ENCODE peak calls at places on chromosomes 3 and 15, in nine cellular contexts. V, E, O, Z, D, N, B, U and M are unnamed samples.

GRCh38 chr15:85154061-85154460 is 172.4 kb downstream of the PDE8A start:
- DNase-seq in V (no peak), O (no peak), D (no peak), N (peak; percentile 12), Z (no peak), U (no peak), B (no peak), E (no peak), M (no peak)

GRCh38 chr15:62094398-62094797 is 27.6 kb downstream of the C2CD4A start:
- DNase-seq in Z (no peak), O (no peak), N (no peak), V (no peak), U (no peak), B (no peak), D (no peak), E (no peak), M (no peak)

GRCh38 chr3:136671921-136672320 is 80.3 kb downstream of the STAG1 start:
- DNase-seq in Z (no peak), D (no peak), N (no peak), O (no peak), V (no peak), E (no peak), B (no peak), U (no peak), M (no peak)

GRCh38 chr15:68464451-68465090 is 32.6 kb upstream of the ITGA11 start:
- DNase-seq in U (no peak), D (no peak), B (no peak), Z (peak; percentile 41), N (no peak), E (no peak), V (no peak), O (no peak), M (no peak)

GRCh38 chr3:34876997-34877396 is 762.3 kb upstream of the ARPP21 start:
- DNase-seq in V (no peak), E (no peak), O (no peak), U (no peak), Z (no peak), D (no peak), N (no peak), B (no peak), M (no peak)

GRCh38 chr15:67092726-67093125 is 27.3 kb downstream of the SMAD3 start:
- DNase-seq in D (no peak), B (no peak), O (no peak), E (no peak), N (no peak), Z (no peak), U (no peak), V (no peak), M (no peak)

GRCh38 chr15:68313501-68314390 is 36.2 kb downstream of the FEM1B start:
- DNase-seq in B (no peak), N (no peak), U (no peak), E (no peak), Z (no peak), V (no peak), O (peak; percentile 25), D (no peak), M (no peak)

GRCh38 chr3:40951636-40952035 is 247.7 kb upstream of the CTNNB1 start:
- DNase-seq in B (no peak), Z (no peak), O (no peak), V (no peak), E (no peak), D (no peak), U (no peak), N (no peak), M (no peak)

GRCh38 chr15:39582286-39582976 is 1.6 kb downstream of the THBS1 start:
- DNase-seq in E (no peak), O (peak; percentile 40), U (no peak), Z (no peak), V (no peak), D (no peak), B (no peak), N (no peak), M (no peak)

GRCh38 chr3:87084868-87085267 is 93.9 kb upstream of the VGLL3 start:
- DNase-seq in Z (no peak), U (no peak), N (no peak), O (no peak), D (no peak), B (no peak), E (no peak), V (no peak), M (no peak)

GRCh38 chr3:149494759-149495580 is 20.5 kb downstream of the TM4SF4 start:
- DNase-seq in U (no peak), V (no peak), D (no peak), Z (no peak), B (no peak), O (no peak), N (no peak), E (no peak), M (no peak)

GRCh38 chr3:53884623-53885022 is 2.7 kb upstream of the ACTR8 start:
- DNase-seq in B (no peak), O (no peak), V (no peak), U (no peak), Z (no peak), E (no peak), D (no peak), N (no peak), M (no peak)

GRCh38 chr3:51311055-51311454 is 74.0 kb upstream of the MANF start:
- DNase-seq in D (peak; percentile 42), B (no peak), O (no peak), V (no peak), E (no peak), N (peak; percentile 28), U (no peak), Z (no peak), M (no peak)

GRCh38 chr15:42148808-42149492 is 7.5 kb downstream of the PLA2G4F start:
- DNase-seq in O (no peak), U (no peak), D (no peak), Z (no peak), B (peak; percentile 22), N (no peak), V (no peak), E (no peak), M (no peak)

GRCh38 chr15:77144028-77144427 is 73.1 kb upstream of the TSPAN3 start:
- DNase-seq in V (no peak), E (no peak), Z (no peak), B (no peak), D (no peak), N (no peak), O (no peak), U (no peak), M (no peak)